ENCODE peak calls at places on chromosomes 5 and 9, in six cellular contexts. One of them, this sample, is unnamed.

GRCh38 chr5:143601357-143601756 is 197.9 kb upstream of the NR3C1 start:
- ATAC-seq in aorta: no peak
- ATAC-seq in activated naive CD8-positive, alpha-beta T cell treated with anti-CD3 and anti-CD28 coated beads, Interleukin-2, amount 50 U/mL, for 24 hours: no peak
- ATAC-seq in right cardiac atrium: no peak
- ATAC-seq in HCT116: no peak
- ATAC-seq in left lung: no peak
- ATAC-seq in this sample: no peak

GRCh38 chr9:97749928-97750327 is 52.8 kb upstream of the XPA start:
- ATAC-seq in aorta: no peak
- ATAC-seq in activated naive CD8-positive, alpha-beta T cell treated with anti-CD3 and anti-CD28 coated beads, Interleukin-2, amount 50 U/mL, for 24 hours: no peak
- ATAC-seq in right cardiac atrium: no peak
- ATAC-seq in HCT116: no peak
- ATAC-seq in left lung: no peak
- ATAC-seq in this sample: no peak

GRCh38 chr9:137621131-137621757 is 2.4 kb downstream of the EHMT1 start:
- ATAC-seq in aorta: no peak
- ATAC-seq in activated naive CD8-positive, alpha-beta T cell treated with anti-CD3 and anti-CD28 coated beads, Interleukin-2, amount 50 U/mL, for 24 hours: no peak
- ATAC-seq in right cardiac atrium: no peak
- ATAC-seq in HCT116: peak; percentile 21
- ATAC-seq in left lung: no peak
- ATAC-seq in this sample: no peak

GRCh38 chr5:103223031-103223955 is 35.3 kb upstream of the MACIR start:
- ATAC-seq in aorta: peak; percentile 41
- ATAC-seq in activated naive CD8-positive, alpha-beta T cell treated with anti-CD3 and anti-CD28 coated beads, Interleukin-2, amount 50 U/mL, for 24 hours: no peak
- ATAC-seq in right cardiac atrium: peak; percentile 29
- ATAC-seq in HCT116: no peak
- ATAC-seq in left lung: no peak
- ATAC-seq in this sample: no peak

GRCh38 chr5:68273717-68274409 is 58.3 kb downstream of the PIK3R1 start:
- ATAC-seq in aorta: no peak
- ATAC-seq in activated naive CD8-positive, alpha-beta T cell treated with anti-CD3 and anti-CD28 coated beads, Interleukin-2, amount 50 U/mL, for 24 hours: no peak
- ATAC-seq in right cardiac atrium: peak; percentile 52
- ATAC-seq in HCT116: no peak
- ATAC-seq in left lung: no peak
- ATAC-seq in this sample: no peak

GRCh38 chr9:116187570-116188170 is 34.1 kb downstream of the PAPPA start:
- ATAC-seq in aorta: no peak
- ATAC-seq in activated naive CD8-positive, alpha-beta T cell treated with anti-CD3 and anti-CD28 coated beads, Interleukin-2, amount 50 U/mL, for 24 hours: no peak
- ATAC-seq in right cardiac atrium: no peak
- ATAC-seq in HCT116: no peak
- ATAC-seq in left lung: no peak
- ATAC-seq in this sample: no peak

GRCh38 chr9:70746760-70747159 is 332.3 kb upstream of the KLF9 start:
- ATAC-seq in aorta: no peak
- ATAC-seq in activated naive CD8-positive, alpha-beta T cell treated with anti-CD3 and anti-CD28 coated beads, Interleukin-2, amount 50 U/mL, for 24 hours: no peak
- ATAC-seq in right cardiac atrium: no peak
- ATAC-seq in HCT116: no peak
- ATAC-seq in left lung: no peak
- ATAC-seq in this sample: no peak

GRCh38 chr5:16918891-16919671 is 17.0 kb downstream of the MYO10 start:
- ATAC-seq in aorta: no peak
- ATAC-seq in activated naive CD8-positive, alpha-beta T cell treated with anti-CD3 and anti-CD28 coated beads, Interleukin-2, amount 50 U/mL, for 24 hours: no peak
- ATAC-seq in right cardiac atrium: no peak
- ATAC-seq in HCT116: peak; percentile 13
- ATAC-seq in left lung: no peak
- ATAC-seq in this sample: no peak

GRCh38 chr9:7172445-7173115 is 414.8 kb downstream of the KDM4C start:
- ATAC-seq in aorta: no peak
- ATAC-seq in activated naive CD8-positive, alpha-beta T cell treated with anti-CD3 and anti-CD28 coated beads, Interleukin-2, amount 50 U/mL, for 24 hours: no peak
- ATAC-seq in right cardiac atrium: peak; percentile 12
- ATAC-seq in HCT116: no peak
- ATAC-seq in left lung: no peak
- ATAC-seq in this sample: no peak

GRCh38 chr5:45862763-45863162 is 166.6 kb upstream of the HCN1 start:
- ATAC-seq in aorta: no peak
- ATAC-seq in activated naive CD8-positive, alpha-beta T cell treated with anti-CD3 and anti-CD28 coated beads, Interleukin-2, amount 50 U/mL, for 24 hours: no peak
- ATAC-seq in right cardiac atrium: no peak
- ATAC-seq in HCT116: no peak
- ATAC-seq in left lung: no peak
- ATAC-seq in this sample: no peak

GRCh38 chr5:122997294-122997693 is 39.2 kb downstream of the PPIC start:
- ATAC-seq in aorta: no peak
- ATAC-seq in activated naive CD8-positive, alpha-beta T cell treated with anti-CD3 and anti-CD28 coated beads, Interleukin-2, amount 50 U/mL, for 24 hours: no peak
- ATAC-seq in right cardiac atrium: no peak
- ATAC-seq in HCT116: no peak
- ATAC-seq in left lung: no peak
- ATAC-seq in this sample: no peak

GRCh38 chr9:71587576-71588362 is 180.5 kb downstream of the CEMIP2 start:
- ATAC-seq in aorta: no peak
- ATAC-seq in activated naive CD8-positive, alpha-beta T cell treated with anti-CD3 and anti-CD28 coated beads, Interleukin-2, amount 50 U/mL, for 24 hours: peak; percentile 52
- ATAC-seq in right cardiac atrium: no peak
- ATAC-seq in HCT116: peak; percentile 40
- ATAC-seq in left lung: no peak
- ATAC-seq in this sample: peak; percentile 67

GRCh38 chr5:150429410-150429873 is 16.7 kb upstream of the CD74 start:
- ATAC-seq in aorta: no peak
- ATAC-seq in activated naive CD8-positive, alpha-beta T cell treated with anti-CD3 and anti-CD28 coated beads, Interleukin-2, amount 50 U/mL, for 24 hours: peak; percentile 54
- ATAC-seq in right cardiac atrium: no peak
- ATAC-seq in HCT116: no peak
- ATAC-seq in left lung: no peak
- ATAC-seq in this sample: no peak

GRCh38 chr5:66459728-66460127 is 136.5 kb upstream of the MAST4 start:
- ATAC-seq in aorta: no peak
- ATAC-seq in activated naive CD8-positive, alpha-beta T cell treated with anti-CD3 and anti-CD28 coated beads, Interleukin-2, amount 50 U/mL, for 24 hours: no peak
- ATAC-seq in right cardiac atrium: no peak
- ATAC-seq in HCT116: no peak
- ATAC-seq in left lung: no peak
- ATAC-seq in this sample: no peak

GRCh38 chr5:116289276-116289675 is 204.5 kb downstream of the COMMD10 start:
- ATAC-seq in aorta: no peak
- ATAC-seq in activated naive CD8-positive, alpha-beta T cell treated with anti-CD3 and anti-CD28 coated beads, Interleukin-2, amount 50 U/mL, for 24 hours: no peak
- ATAC-seq in right cardiac atrium: no peak
- ATAC-seq in HCT116: peak; percentile 60
- ATAC-seq in left lung: no peak
- ATAC-seq in this sample: no peak

GRCh38 chr9:120386390-120387131 is 193.4 kb downstream of the CDK5RAP2 start:
- ATAC-seq in aorta: no peak
- ATAC-seq in activated naive CD8-positive, alpha-beta T cell treated with anti-CD3 and anti-CD28 coated beads, Interleukin-2, amount 50 U/mL, for 24 hours: no peak
- ATAC-seq in right cardiac atrium: peak; percentile 16
- ATAC-seq in HCT116: no peak
- ATAC-seq in left lung: peak; percentile 26
- ATAC-seq in this sample: no peak